ENCODE peak calls at places on chromosomes 16 and 17, in seven cellular contexts. U is progenitor cell of endocrine pancreas, Z is neural crest cell, N is HCT116, T is fibroblast of the aortic adventitia, S is dorsolateral prefrontal cortex, M is RWPE2. Q is an unnamed sample.

GRCh38 chr17:58920773-58921172 is 165.1 kb downstream of the PPM1E start:
- DNase-seq in Z (no peak), T (no peak), S (no peak), N (no peak), U (no peak), M (no peak), Q (no peak)

GRCh38 chr16:66842765-66843164 is 1.4 kb upstream of the CA7 start:
- DNase-seq in T (no peak), S (peak; percentile 42), U (no peak), Z (no peak), N (no peak), M (peak; percentile 50), Q (no peak)

GRCh38 chr17:2059125-2059836 is 4.4 kb downstream of the HIC1 start:
- DNase-seq in S (no peak), N (no peak), T (no peak), M (no peak), U (no peak), Z (no peak), Q (no peak)

GRCh38 chr16:73000020-73000906 is 47.7 kb downstream of the ZFHX3 start:
- DNase-seq in U (no peak), Z (peak; percentile 50), M (peak; percentile 38), N (no peak), T (peak; percentile 56), S (peak; percentile 49), Q (no peak)

GRCh38 chr17:52660692-52661091 is 502.2 kb upstream of the CA10 start:
- DNase-seq in N (no peak), U (no peak), T (no peak), M (no peak), Z (no peak), S (no peak), Q (no peak)

GRCh38 chr16:67014641-67015315 is 14.2 kb upstream of the CBFB start:
- DNase-seq in Z (no peak), N (no peak), U (no peak), S (no peak), T (no peak), M (peak; percentile 23), Q (no peak)

GRCh38 chr16:4529085-4530060 is 9.2 kb downstream of the CDIP1 start:
- DNase-seq in U (no peak), N (no peak), M (no peak), S (no peak), Z (no peak), T (peak; percentile 31), Q (no peak)

GRCh38 chr16:4358831-4359561 is 7.9 kb upstream of the PAM16 start:
- DNase-seq in U (peak; percentile 83), N (no peak), S (peak; percentile 41), Z (peak; percentile 77), M (no peak), T (peak; percentile 41), Q (no peak)

GRCh38 chr16:53502331-53503269 is at the start of gene AKTIP:
- DNase-seq in N (no peak), Z (no peak), U (peak; percentile 56), T (peak; percentile 53), S (no peak), M (no peak), Q (no peak)

GRCh38 chr16:55390838-55391237 is 66.8 kb downstream of the IRX6 start:
- DNase-seq in T (no peak), Z (no peak), M (no peak), S (no peak), N (no peak), U (no peak), Q (no peak)

GRCh38 chr17:38898812-38899348 is 26.5 kb upstream of the LASP1NB start:
- DNase-seq in M (no peak), Z (no peak), T (no peak), N (no peak), S (no peak), U (no peak), Q (no peak)

GRCh38 chr17:41048441-41048840 is 1.3 kb upstream of the KRTAP2-1 start:
- DNase-seq in T (no peak), S (no peak), Z (no peak), M (no peak), U (no peak), N (no peak), Q (no peak)

GRCh38 chr16:68790130-68790761 is 53.1 kb upstream of the TANGO6 start:
- DNase-seq in S (no peak), M (peak; percentile 83), U (no peak), Z (no peak), T (peak; percentile 78), N (no peak), Q (no peak)

GRCh38 chr17:4968916-4969550 is 1.4 kb upstream of the SPAG7 start:
- DNase-seq in Z (no peak), M (no peak), N (no peak), T (peak; percentile 97), S (no peak), U (no peak), Q (no peak)

GRCh38 chr17:44655983-44656700 is at the start of gene MEIOC:
- DNase-seq in Z (peak; percentile 33), T (no peak), N (no peak), U (peak; percentile 27), M (peak; percentile 80), S (no peak), Q (no peak)

GRCh38 chr17:1714488-1714979 is 4.4 kb upstream of the TLCD2 start:
- DNase-seq in T (no peak), U (peak; percentile 86), M (peak; percentile 99), N (peak; percentile 74), Z (peak; percentile 86), S (peak; percentile 81), Q (peak; percentile 98)

GRCh38 chr17:67055811-67056745 is 11.7 kb downstream of the CACNG1 start:
- DNase-seq in U (no peak), Z (no peak), N (no peak), S (no peak), T (no peak), M (peak; percentile 61), Q (no peak)

GRCh38 chr16:89859809-89860075 is 13.7 kb upstream of the TCF25 start:
- DNase-seq in T (no peak), N (no peak), U (no peak), M (no peak), Z (no peak), S (no peak), Q (no peak)

GRCh38 chr17:49901460-49902331 is 53.8 kb upstream of the TAC4 start:
- DNase-seq in M (no peak), S (no peak), Z (no peak), N (peak; percentile 13), U (peak; percentile 34), T (no peak), Q (no peak)

GRCh38 chr16:66175058-66175457 is 191.4 kb upstream of the CDH5 start:
- DNase-seq in S (no peak), Z (no peak), M (no peak), T (no peak), U (no peak), N (no peak), Q (no peak)

GRCh38 chr17:1830288-1830687 is 483 bp downstream of the RPA1 start:
- DNase-seq in N (no peak), U (no peak), T (peak; percentile 11), M (no peak), Z (peak; percentile 3), S (no peak), Q (no peak)

GRCh38 chr17:75783069-75783783 is 1.4 kb upstream of the UNK start:
- DNase-seq in N (peak; percentile 80), U (no peak), Z (no peak), T (peak; percentile 77), S (no peak), M (no peak), Q (no peak)

GRCh38 chr17:44007346-44008204 is 3.2 kb downstream of the NAGS start:
- DNase-seq in S (no peak), T (no peak), U (no peak), M (no peak), Z (no peak), N (no peak), Q (no peak)

GRCh38 chr16:84396537-84397008 is 28.2 kb downstream of the ATP2C2 start:
- DNase-seq in Z (no peak), N (no peak), U (no peak), S (no peak), T (peak; percentile 14), M (peak; percentile 89), Q (no peak)

GRCh38 chr16:84391151-84391873 is 23.0 kb downstream of the ATP2C2 start:
- DNase-seq in M (no peak), S (peak; percentile 40), T (peak; percentile 26), U (no peak), N (no peak), Z (no peak), Q (no peak)

DNA sequence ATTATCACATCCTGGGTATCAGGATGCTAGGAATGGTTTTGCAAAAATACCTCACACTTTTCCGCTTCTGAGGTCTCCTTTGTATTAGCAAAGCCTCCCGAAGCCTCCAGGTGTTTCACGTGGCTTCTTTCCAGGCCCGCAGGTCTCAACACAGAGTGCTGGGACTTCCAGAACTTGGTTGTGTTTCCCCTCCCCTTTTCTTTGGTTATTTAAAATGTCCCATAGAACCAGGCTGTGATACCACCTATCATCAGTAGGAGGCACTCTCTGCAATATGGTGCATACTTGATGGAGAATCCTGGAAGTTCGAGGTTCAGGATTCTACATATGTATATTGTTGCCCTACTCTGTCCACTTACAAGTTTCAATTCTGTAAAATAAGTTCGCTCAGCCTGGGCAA is 28.8 kb downstream of the ATP2C2 start:
- DNase-seq in U (no peak), Z (no peak), N (no peak), S (no peak), T (no peak), M (no peak), Q (no peak)
- TF ChIP-seq CTCF in U (peak; percentile 31), Z (peak; percentile 51), N (peak; percentile 56), S (no peak), T (peak; percentile 22), M (peak; percentile 40), Q (no peak)

GRCh38 chr16:50368410-50369132 is at the start of gene BRD7:
- DNase-seq in U (peak; percentile 67), Z (peak; percentile 72), M (no peak), T (peak; percentile 28), N (no peak), S (no peak), Q (no peak)
- TF ChIP-seq CTCF in U (peak; percentile 60), Z (peak; percentile 62), M (peak; percentile 95), T (peak; percentile 49), N (peak; percentile 35), S (no peak), Q (no peak)

GRCh38 chr17:57243171-57243622 is 13.1 kb upstream of the MSI2 start:
- DNase-seq in U (peak; percentile 52), T (peak; percentile 72), M (no peak), S (peak; percentile 34), N (peak; percentile 71), Z (peak; percentile 73), Q (no peak)

GRCh38 chr17:57247261-57247660 is 9.1 kb upstream of the MSI2 start:
- DNase-seq in N (no peak), S (no peak), Z (no peak), M (no peak), U (no peak), T (no peak), Q (no peak)

GRCh38 chr17:57246257-57246656 is 10.1 kb upstream of the MSI2 start:
- DNase-seq in Z (no peak), M (no peak), S (no peak), U (no peak), N (no peak), T (no peak), Q (no peak)

GRCh38 chr17:57247913-57248312 is 8.4 kb upstream of the MSI2 start:
- DNase-seq in M (no peak), T (no peak), U (no peak), S (no peak), Z (no peak), N (no peak), Q (no peak)

GRCh38 chr17:57245786-57246185 is 10.5 kb upstream of the MSI2 start:
- DNase-seq in U (no peak), Z (no peak), N (no peak), S (no peak), T (no peak), M (no peak), Q (no peak)
- TF ChIP-seq CTCF in U (no peak), Z (no peak), N (no peak), S (no peak), T (no peak), M (no peak), Q (no peak)

GRCh38 chr17:36972905-36973304 is 24.2 kb downstream of the AATF start:
- DNase-seq in N (no peak), U (no peak), T (no peak), M (no peak), S (no peak), Z (no peak), Q (no peak)
- TF ChIP-seq CTCF in N (no peak), U (no peak), T (no peak), M (no peak), S (no peak), Z (no peak), Q (no peak)